ENCODE peak calls at places on chromosome 14, in seven cellular contexts. J, T, S, C, G, R and P are unnamed samples.

GRCh38 chr14:58813745-58814144 is 176.0 kb downstream of the DACT1 start:
- DNase-seq in J (no peak), T (no peak), S (no peak), C (no peak), G (no peak), R (no peak), P (no peak)

GRCh38 chr14:51328942-51329350 is 88.9 kb downstream of the TMX1 start:
- DNase-seq in J (no peak), T (peak), S (no peak), C (no peak), G (no peak), R (no peak), P (no peak)

GRCh38 chr14:102215071-102215470 is 75.4 kb downstream of the WDR20 start:
- DNase-seq in J (no peak), T (peak), S (no peak), C (no peak), G (no peak), R (peak), P (no peak)

GRCh38 chr14:67938046-67938445 is 118.5 kb downstream of the RAD51B start:
- DNase-seq in J (no peak), T (no peak), S (no peak), C (no peak), G (no peak), R (no peak), P (no peak)

GRCh38 chr14:45377201-45377600 is 124.2 kb upstream of the MIS18BP1 start:
- DNase-seq in J (no peak), T (no peak), S (no peak), C (no peak), G (no peak), R (no peak), P (no peak)

GRCh38 chr14:102655154-102655553 is 62.7 kb downstream of the RCOR1 start:
- DNase-seq in J (no peak), T (peak), S (no peak), C (no peak), G (no peak), R (peak), P (no peak)

GRCh38 chr14:52061380-52061779 is 7.5 kb downstream of the NID2 start:
- DNase-seq in J (no peak), T (no peak), S (no peak), C (no peak), G (no peak), R (no peak), P (no peak)

GRCh38 chr14:79473676-79474075 is 737.6 kb downstream of the DIO2 start:
- DNase-seq in J (no peak), T (no peak), S (no peak), C (no peak), G (no peak), R (no peak), P (no peak)

GRCh38 chr14:81986005-81986404 is 452.4 kb upstream of the SEL1L start:
- DNase-seq in J (no peak), T (no peak), S (no peak), C (no peak), G (no peak), R (no peak), P (no peak)

GRCh38 chr14:81990312-81990761 is 456.7 kb upstream of the SEL1L start:
- DNase-seq in J (no peak), T (peak), S (peak), C (no peak), G (peak), R (peak), P (no peak)

GRCh38 chr14:81991998-81992397 is 458.3 kb upstream of the SEL1L start:
- DNase-seq in J (no peak), T (peak), S (no peak), C (no peak), G (no peak), R (no peak), P (no peak)
- TF ChIP-seq CTCF in J (no peak), T (peak), S (peak), C (no peak), G (peak), R (peak), P (no peak)

GRCh38 chr14:61474671-61475070 is 153.3 kb downstream of the PRKCH start:
- DNase-seq in J (no peak), T (no peak), S (no peak), C (no peak), G (no peak), R (no peak), P (no peak)
- TF ChIP-seq CTCF in J (no peak), T (no peak), S (no peak), C (no peak), G (no peak), R (no peak), P (no peak)

DNA sequence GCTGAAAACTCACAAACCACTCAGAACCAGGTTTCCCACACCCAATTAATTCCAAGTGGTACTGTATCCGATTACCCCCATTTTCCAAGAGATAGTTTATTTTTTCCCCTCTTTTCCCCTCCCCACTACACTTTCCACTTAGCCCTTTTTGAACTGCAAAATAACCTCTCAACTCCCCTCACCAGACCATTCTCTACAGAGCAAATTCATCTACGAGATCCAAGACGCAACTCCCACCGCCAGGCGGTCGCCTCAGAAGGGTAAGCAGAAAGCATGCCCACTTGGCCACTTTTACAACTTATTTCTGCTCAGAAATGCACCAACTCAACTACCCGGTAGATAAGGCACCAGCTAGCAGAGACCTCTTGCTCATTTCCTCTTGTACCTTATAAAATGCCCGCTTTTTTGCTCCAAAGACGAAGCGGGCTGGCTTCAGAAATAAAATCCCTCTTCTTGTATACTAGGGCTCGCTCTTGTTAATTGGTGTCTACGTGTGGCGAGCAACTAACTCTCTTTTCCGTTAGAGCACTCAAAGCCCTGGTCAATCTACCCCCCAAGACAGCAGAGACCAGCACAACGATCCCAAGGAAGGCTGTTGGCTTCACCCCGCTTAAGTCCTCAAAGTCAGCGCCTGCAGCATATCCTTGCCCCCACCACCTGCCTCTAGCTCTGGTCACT is 910 bp upstream of the SRP54 start:
- DNase-seq in J (peak), T (no peak), S (no peak), C (no peak), G (no peak), R (no peak), P (no peak)
- TF ChIP-seq CTCF in J (no peak), T (peak), S (peak), C (peak), G (no peak), R (peak), P (no peak)

DNA sequence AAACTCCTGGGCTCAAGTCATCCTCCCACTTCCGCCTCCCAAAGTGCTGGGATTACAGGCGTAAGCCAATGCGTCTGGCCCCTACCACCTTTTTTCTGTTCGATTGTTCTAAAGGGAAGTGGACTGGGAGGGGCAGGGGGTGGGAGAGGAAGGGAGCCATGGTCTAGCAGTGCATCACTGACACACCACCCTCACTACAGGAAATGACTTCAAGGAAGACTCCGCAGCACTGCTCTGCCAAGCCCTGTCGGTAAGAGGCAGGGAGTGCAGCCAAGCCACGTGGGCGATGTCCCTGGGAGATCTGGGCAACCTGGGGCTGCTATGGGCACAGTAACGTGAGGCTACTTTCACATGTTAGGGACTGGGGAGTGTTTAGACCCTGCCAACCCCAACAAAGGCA is 18.0 kb downstream of the LRRC74A start:
- DNase-seq in J (peak), T (peak), S (no peak), C (no peak), G (no peak), R (peak), P (no peak)
- TF ChIP-seq CTCF in J (peak), T (no peak), S (peak), C (peak), G (no peak), R (peak), P (no peak)

GRCh38 chr14:74573421-74574091 is 38.5 kb downstream of the LTBP2 start:
- DNase-seq in J (no peak), T (no peak), S (no peak), C (no peak), G (no peak), R (peak), P (no peak)
- TF ChIP-seq CTCF in J (no peak), T (no peak), S (peak), C (peak), G (no peak), R (peak), P (no peak)

GRCh38 chr14:29650554-29651269 is 276.9 kb downstream of the PRKD1 start:
- DNase-seq in J (no peak), T (no peak), S (no peak), C (no peak), G (no peak), R (no peak), P (no peak)

GRCh38 chr14:29654910-29655590 is 272.6 kb downstream of the PRKD1 start:
- DNase-seq in J (no peak), T (peak), S (no peak), C (no peak), G (no peak), R (peak), P (no peak)

GRCh38 chr14:29649170-29649569 is 278.5 kb downstream of the PRKD1 start:
- DNase-seq in J (no peak), T (no peak), S (no peak), C (no peak), G (no peak), R (no peak), P (no peak)

GRCh38 chr14:29653303-29653702 is 274.3 kb downstream of the PRKD1 start:
- DNase-seq in J (no peak), T (no peak), S (no peak), C (no peak), G (no peak), R (no peak), P (no peak)

DNA sequence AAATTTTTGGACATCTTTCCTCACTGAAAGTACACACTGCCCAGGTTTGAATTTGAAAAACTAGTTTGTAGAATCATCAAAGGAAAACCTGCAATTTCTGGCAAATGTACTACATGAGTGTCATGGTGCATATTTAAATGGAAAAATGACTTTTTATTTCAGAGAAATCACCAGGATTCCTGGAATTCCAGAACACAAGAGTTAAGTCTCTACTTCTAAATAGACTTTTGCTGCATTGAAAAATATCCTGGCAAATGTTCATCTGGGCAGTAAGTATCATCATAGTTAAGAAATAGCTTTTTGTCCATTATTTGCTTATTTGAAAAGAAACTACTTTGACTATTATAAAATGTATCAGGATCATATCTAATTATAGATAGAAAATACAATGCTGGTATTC is 275.1 kb downstream of the PRKD1 start:
- DNase-seq in J (no peak), T (no peak), S (no peak), C (no peak), G (no peak), R (no peak), P (no peak)
- TF ChIP-seq CTCF in J (no peak), T (no peak), S (no peak), C (no peak), G (no peak), R (no peak), P (no peak)